ENCODE peak calls at places on chromosomes 5 and 9, in nine cellular contexts. One of them, this sample, is unnamed. For H3K4me1, the result is how much of the 10 kb centered on the place peaks cover.

GRCh38 chr5:125775896-125776295 is 647.3 kb upstream of the GRAMD2B start:
- DNase-seq in pancreas: no peak
- DNase-seq in lung: no peak
- DNase-seq in IMR-90: no peak
- DNase-seq in HCT116: no peak
- DNase-seq in heart right ventricle: no peak
- DNase-seq in heart left ventricle: no peak
- DNase-seq in stomach: no peak
- DNase-seq in kidney: no peak
- DNase-seq in this sample: no peak

GRCh38 chr5:140988036-140988997 is 22.0 kb downstream of the PCDHAC2 start:
- DNase-seq in stomach: no peak
- DNase-seq in heart right ventricle: no peak
- DNase-seq in kidney: no peak
- DNase-seq in heart left ventricle: no peak
- DNase-seq in HCT116: no peak
- DNase-seq in pancreas: no peak
- DNase-seq in IMR-90: no peak
- DNase-seq in lung: peak
- DNase-seq in this sample: peak

GRCh38 chr5:123937230-123937629 is 425.3 kb downstream of the CSNK1G3 start:
- DNase-seq in stomach: no peak
- DNase-seq in lung: no peak
- DNase-seq in heart right ventricle: no peak
- DNase-seq in kidney: no peak
- DNase-seq in heart left ventricle: peak
- DNase-seq in pancreas: no peak
- DNase-seq in HCT116: peak
- DNase-seq in IMR-90: peak
- DNase-seq in this sample: peak

GRCh38 chr5:143011621-143012020 is 241.4 kb downstream of the ARHGAP26 start:
- DNase-seq in kidney: no peak
- DNase-seq in heart left ventricle: no peak
- DNase-seq in lung: no peak
- DNase-seq in IMR-90: peak
- DNase-seq in pancreas: no peak
- DNase-seq in heart right ventricle: no peak
- DNase-seq in HCT116: no peak
- DNase-seq in stomach: no peak
- DNase-seq in this sample: no peak

GRCh38 chr5:65198777-65199120 is 283.0 kb downstream of the ADAMTS6 start:
- DNase-seq in heart left ventricle: no peak
- DNase-seq in heart right ventricle: no peak
- DNase-seq in kidney: no peak
- DNase-seq in IMR-90: peak
- DNase-seq in stomach: no peak
- DNase-seq in HCT116: no peak
- DNase-seq in pancreas: no peak
- DNase-seq in lung: no peak
- DNase-seq in this sample: peak

GRCh38 chr5:151038801-151039238 is 18.4 kb downstream of the GPX3 start:
- DNase-seq in pancreas: no peak
- DNase-seq in HCT116: no peak
- DNase-seq in kidney: peak
- DNase-seq in IMR-90: peak
- DNase-seq in heart left ventricle: no peak
- DNase-seq in stomach: no peak
- DNase-seq in lung: no peak
- DNase-seq in heart right ventricle: no peak
- DNase-seq in this sample: no peak

GRCh38 chr9:129520981-129521380 is 99.9 kb downstream of the C9orf50 start:
- DNase-seq in HCT116: no peak
- DNase-seq in pancreas: no peak
- DNase-seq in heart right ventricle: no peak
- DNase-seq in kidney: no peak
- DNase-seq in heart left ventricle: no peak
- DNase-seq in stomach: no peak
- DNase-seq in lung: no peak
- DNase-seq in IMR-90: no peak
- DNase-seq in this sample: no peak

GRCh38 chr5:161691911-161692310 is 6.4 kb downstream of the GABRA6 start:
- DNase-seq in lung: no peak
- DNase-seq in IMR-90: no peak
- DNase-seq in heart left ventricle: no peak
- DNase-seq in HCT116: no peak
- DNase-seq in heart right ventricle: no peak
- DNase-seq in stomach: no peak
- DNase-seq in kidney: no peak
- DNase-seq in pancreas: no peak
- DNase-seq in this sample: no peak

GRCh38 chr5:7851240-7851592 is 283 bp upstream of the CFAP90 start:
- DNase-seq in lung: no peak
- DNase-seq in heart right ventricle: no peak
- DNase-seq in IMR-90: no peak
- DNase-seq in pancreas: no peak
- DNase-seq in kidney: no peak
- DNase-seq in heart left ventricle: no peak
- DNase-seq in HCT116: no peak
- DNase-seq in stomach: no peak
- DNase-seq in this sample: no peak

GRCh38 chr5:6202615-6203365 is 175.6 kb downstream of the MED10 start:
- DNase-seq in IMR-90: no peak
- DNase-seq in kidney: no peak
- DNase-seq in heart right ventricle: no peak
- DNase-seq in HCT116: no peak
- DNase-seq in stomach: no peak
- DNase-seq in lung: no peak
- DNase-seq in pancreas: no peak
- DNase-seq in heart left ventricle: no peak
- DNase-seq in this sample: no peak

GRCh38 chr9:108709126-108709525 is 146.7 kb downstream of the ACTL7B start:
- DNase-seq in lung: no peak
- DNase-seq in kidney: no peak
- DNase-seq in IMR-90: no peak
- DNase-seq in stomach: no peak
- DNase-seq in pancreas: no peak
- DNase-seq in heart right ventricle: no peak
- DNase-seq in heart left ventricle: no peak
- DNase-seq in HCT116: no peak
- DNase-seq in this sample: no peak

GRCh38 chr5:77437194-77437593 is 54.9 kb downstream of the WDR41 start:
- DNase-seq in IMR-90: no peak
- DNase-seq in lung: no peak
- DNase-seq in heart right ventricle: no peak
- DNase-seq in stomach: no peak
- DNase-seq in kidney: no peak
- DNase-seq in HCT116: peak
- DNase-seq in heart left ventricle: no peak
- DNase-seq in pancreas: no peak
- DNase-seq in this sample: peak
- TF ChIP-seq CTCF in IMR-90: no peak
- TF ChIP-seq CTCF in lung: no peak
- TF ChIP-seq CTCF in heart right ventricle: no peak
- TF ChIP-seq CTCF in stomach: no peak
- TF ChIP-seq CTCF in kidney: no peak
- TF ChIP-seq CTCF in HCT116: no peak
- TF ChIP-seq CTCF in heart left ventricle: peak
- TF ChIP-seq CTCF in pancreas: no peak
- TF ChIP-seq CTCF in this sample: no peak

GRCh38 chr5:132439521-132440206 is 50.9 kb downstream of the IRF1 start:
- DNase-seq in HCT116: no peak
- DNase-seq in heart right ventricle: peak
- DNase-seq in lung: no peak
- DNase-seq in stomach: no peak
- DNase-seq in heart left ventricle: peak
- DNase-seq in IMR-90: peak
- DNase-seq in kidney: peak
- DNase-seq in pancreas: no peak
- DNase-seq in this sample: peak
- H3K27ac ChIP-seq in HCT116: no peak
- H3K27ac ChIP-seq in heart right ventricle: peak
- H3K27ac ChIP-seq in lung: peak
- H3K27ac ChIP-seq in stomach: peak
- H3K27ac ChIP-seq in heart left ventricle: peak
- H3K27ac ChIP-seq in IMR-90: peak
- H3K27ac ChIP-seq in kidney: no peak
- H3K27ac ChIP-seq in pancreas: no peak
- H3K27ac ChIP-seq in this sample: no peak

GRCh38 chr9:127931092-127931881 is 710 bp upstream of the PIP5KL1 start:
- DNase-seq in lung: peak
- DNase-seq in IMR-90: peak
- DNase-seq in pancreas: no peak
- DNase-seq in HCT116: no peak
- DNase-seq in heart right ventricle: no peak
- DNase-seq in stomach: no peak
- DNase-seq in kidney: peak
- DNase-seq in heart left ventricle: no peak
- DNase-seq in this sample: no peak

GRCh38 chr9:127930298-127931091 is at the start of gene PIP5KL1:
- DNase-seq in stomach: peak
- DNase-seq in HCT116: peak
- DNase-seq in pancreas: no peak
- DNase-seq in lung: peak
- DNase-seq in heart left ventricle: peak
- DNase-seq in kidney: peak
- DNase-seq in IMR-90: peak
- DNase-seq in heart right ventricle: peak
- DNase-seq in this sample: peak

GRCh38 chr9:127928232-127929043 is 2.1 kb downstream of the PIP5KL1 start:
- DNase-seq in kidney: peak
- DNase-seq in HCT116: no peak
- DNase-seq in heart left ventricle: no peak
- DNase-seq in heart right ventricle: no peak
- DNase-seq in stomach: no peak
- DNase-seq in IMR-90: no peak
- DNase-seq in pancreas: no peak
- DNase-seq in lung: no peak
- DNase-seq in this sample: no peak

GRCh38 chr9:127927457-127928231 is 2.9 kb downstream of the PIP5KL1 start:
- DNase-seq in stomach: peak
- DNase-seq in HCT116: peak
- DNase-seq in lung: peak
- DNase-seq in heart left ventricle: no peak
- DNase-seq in kidney: peak
- DNase-seq in IMR-90: no peak
- DNase-seq in pancreas: peak
- DNase-seq in heart right ventricle: no peak
- DNase-seq in this sample: peak

GRCh38 chr9:127929044-127929979 is 1.3 kb downstream of the PIP5KL1 start:
- DNase-seq in HCT116: no peak
- DNase-seq in lung: no peak
- DNase-seq in pancreas: no peak
- DNase-seq in heart left ventricle: no peak
- DNase-seq in stomach: no peak
- DNase-seq in kidney: peak
- DNase-seq in heart right ventricle: no peak
- DNase-seq in IMR-90: no peak
- DNase-seq in this sample: no peak
- H3K4me1 ChIP-seq in HCT116: half or more
- H3K4me1 ChIP-seq in lung: under half
- H3K4me1 ChIP-seq in pancreas: under half
- H3K4me1 ChIP-seq in heart left ventricle: under half
- H3K4me1 ChIP-seq in stomach: under half
- H3K4me1 ChIP-seq in kidney: under half
- H3K4me1 ChIP-seq in heart right ventricle: under half
- H3K4me1 ChIP-seq in IMR-90: under half
- H3K4me1 ChIP-seq in this sample: under half

GRCh38 chr5:180860273-180860886 is 696 bp downstream of the ZFP62 start:
- DNase-seq in heart right ventricle: peak
- DNase-seq in stomach: no peak
- DNase-seq in IMR-90: no peak
- DNase-seq in lung: no peak
- DNase-seq in pancreas: no peak
- DNase-seq in HCT116: peak
- DNase-seq in heart left ventricle: peak
- DNase-seq in kidney: peak
- DNase-seq in this sample: no peak
- TF ChIP-seq CTCF in heart right ventricle: no peak
- TF ChIP-seq CTCF in stomach: no peak
- TF ChIP-seq CTCF in IMR-90: no peak
- TF ChIP-seq CTCF in lung: no peak
- TF ChIP-seq CTCF in pancreas: no peak
- TF ChIP-seq CTCF in HCT116: no peak
- TF ChIP-seq CTCF in heart left ventricle: peak
- TF ChIP-seq CTCF in kidney: peak
- TF ChIP-seq CTCF in this sample: no peak

GRCh38 chr9:113567361-113568080 is 104.0 kb downstream of the RGS3 start:
- DNase-seq in lung: no peak
- DNase-seq in kidney: no peak
- DNase-seq in pancreas: no peak
- DNase-seq in heart right ventricle: no peak
- DNase-seq in HCT116: no peak
- DNase-seq in heart left ventricle: no peak
- DNase-seq in IMR-90: no peak
- DNase-seq in stomach: no peak
- DNase-seq in this sample: no peak

GRCh38 chr9:113568081-113568435 is 104.5 kb downstream of the RGS3 start:
- DNase-seq in heart right ventricle: no peak
- DNase-seq in pancreas: no peak
- DNase-seq in IMR-90: no peak
- DNase-seq in heart left ventricle: no peak
- DNase-seq in kidney: no peak
- DNase-seq in HCT116: no peak
- DNase-seq in lung: no peak
- DNase-seq in stomach: no peak
- DNase-seq in this sample: no peak

GRCh38 chr9:113564804-113565237 is 101.3 kb downstream of the RGS3 start:
- DNase-seq in heart right ventricle: peak
- DNase-seq in heart left ventricle: peak
- DNase-seq in IMR-90: peak
- DNase-seq in lung: peak
- DNase-seq in HCT116: no peak
- DNase-seq in kidney: peak
- DNase-seq in stomach: peak
- DNase-seq in pancreas: peak
- DNase-seq in this sample: peak

GRCh38 chr9:113566011-113566711 is 102.6 kb downstream of the RGS3 start:
- DNase-seq in stomach: no peak
- DNase-seq in lung: no peak
- DNase-seq in IMR-90: no peak
- DNase-seq in heart right ventricle: no peak
- DNase-seq in kidney: no peak
- DNase-seq in pancreas: no peak
- DNase-seq in HCT116: no peak
- DNase-seq in heart left ventricle: no peak
- DNase-seq in this sample: no peak

GRCh38 chr9:113566712-113567071 is 103.2 kb downstream of the RGS3 start:
- DNase-seq in heart left ventricle: no peak
- DNase-seq in IMR-90: no peak
- DNase-seq in lung: no peak
- DNase-seq in heart right ventricle: no peak
- DNase-seq in stomach: peak
- DNase-seq in kidney: no peak
- DNase-seq in pancreas: no peak
- DNase-seq in HCT116: no peak
- DNase-seq in this sample: no peak
- H3K27ac ChIP-seq in heart left ventricle: peak
- H3K27ac ChIP-seq in IMR-90: no peak
- H3K27ac ChIP-seq in lung: peak
- H3K27ac ChIP-seq in heart right ventricle: no peak
- H3K27ac ChIP-seq in stomach: peak
- H3K27ac ChIP-seq in kidney: peak
- H3K27ac ChIP-seq in pancreas: peak
- H3K27ac ChIP-seq in HCT116: no peak
- H3K27ac ChIP-seq in this sample: peak